ENCODE peak calls at places on chromosomes 4 and X, in six cellular contexts. F is HT1080; P is left ventricle myocardium inferior; Q is CD4-positive, alpha-beta memory T cell; I is NCI-H1436; A is ACHN. J is an unnamed sample.

GRCh38 chrX:129638917-129639316 is 15.8 kb downstream of the APLN start:
- DNase-seq in F (no peak), P (no peak), Q (no peak), I (no peak), A (no peak), J (no peak)

GRCh38 chr4:107034091-107034698 is 1.9 kb downstream of the DKK2 start:
- DNase-seq in F (no peak), P (no peak), Q (no peak), I (no peak), A (no peak), J (no peak)

GRCh38 chrX:39577976-39578962 is 519.5 kb downstream of the BCOR start:
- DNase-seq in F (no peak), P (peak; percentile 17), Q (peak; percentile 11), I (no peak), A (no peak), J (no peak)

GRCh38 chrX:150690126-150690525 is 3.1 kb upstream of the MTMR1 start:
- DNase-seq in F (peak; percentile 95), P (no peak), Q (no peak), I (no peak), A (peak; percentile 80), J (peak; percentile 92)

GRCh38 chrX:41238543-41238942 is 95.4 kb upstream of the DDX3X start:
- DNase-seq in F (peak; percentile 67), P (no peak), Q (no peak), I (no peak), A (peak; percentile 27), J (peak; percentile 76)

GRCh38 chr4:25986807-25987206 is 72.8 kb downstream of the SMIM20 start:
- DNase-seq in F (no peak), P (no peak), Q (no peak), I (no peak), A (no peak), J (no peak)

GRCh38 chr4:37758226-37758625 is 68.3 kb upstream of the PGM2 start:
- DNase-seq in F (peak; percentile 52), P (no peak), Q (no peak), I (no peak), A (no peak), J (peak; percentile 41)

GRCh38 chr4:124945422-124945821 is 232.9 kb upstream of the ANKRD50 start:
- DNase-seq in F (no peak), P (no peak), Q (no peak), I (no peak), A (peak; percentile 18), J (no peak)

GRCh38 chrX:114924846-114925245 is 92.6 kb downstream of the IL13RA2 start:
- DNase-seq in F (peak; percentile 50), P (no peak), Q (no peak), I (no peak), A (peak; percentile 0), J (peak; percentile 44)

GRCh38 chr4:73037057-73037456 is 32.5 kb downstream of the COX18 start:
- DNase-seq in F (no peak), P (no peak), Q (no peak), I (no peak), A (no peak), J (no peak)

GRCh38 chr4:52836653-52837052 is 25.5 kb upstream of the RASL11B start:
- DNase-seq in F (no peak), P (no peak), Q (no peak), I (no peak), A (no peak), J (no peak)

GRCh38 chr4:24260922-24261581 is 323.3 kb downstream of the DHX15 start:
- DNase-seq in F (peak; percentile 36), P (no peak), Q (no peak), I (no peak), A (no peak), J (no peak)

GRCh38 chr4:123546123-123546654 is 149.6 kb downstream of the SPRY1 start:
- DNase-seq in F (no peak), P (no peak), Q (no peak), I (peak; percentile 11), A (no peak), J (no peak)

GRCh38 chrX:2707334-2707760 is 16.3 kb downstream of the CD99 start:
- DNase-seq in F (peak; percentile 98), P (peak; percentile 42), Q (no peak), I (no peak), A (peak; percentile 57), J (peak; percentile 95)

GRCh38 chrX:130994671-130995070 is 63.5 kb upstream of the ARHGAP36 start:
- DNase-seq in F (peak; percentile 3), P (no peak), Q (peak; percentile 4), I (no peak), A (peak; percentile 11), J (peak; percentile 2)

GRCh38 chr4:133996431-133997121 is 205.0 kb downstream of the PABPC4L start:
- DNase-seq in F (no peak), P (no peak), Q (no peak), I (no peak), A (no peak), J (no peak)

GRCh38 chrX:9909254-9909653 is 57.9 kb upstream of the CLDN34 start:
- DNase-seq in F (no peak), P (no peak), Q (no peak), I (no peak), A (no peak), J (no peak)

GRCh38 chrX:120749141-120749846 is 119.4 kb upstream of the C1GALT1C1 start:
- DNase-seq in F (no peak), P (no peak), Q (no peak), I (peak; percentile 56), A (no peak), J (no peak)

GRCh38 chr4:103934178-103934789 is 214.5 kb upstream of the TACR3 start:
- DNase-seq in F (peak; percentile 26), P (no peak), Q (peak; percentile 6), I (peak; percentile 42), A (peak; percentile 57), J (peak; percentile 28)

GRCh38 chr4:173333658-173334084 is 487 bp downstream of the HMGB2 start:
- DNase-seq in F (no peak), P (peak; percentile 68), Q (no peak), I (peak; percentile 46), A (peak; percentile 30), J (peak; percentile 19)

GRCh38 chr4:165115301-165115700 is 2.6 kb upstream of the TMEM192 start:
- DNase-seq in F (no peak), P (no peak), Q (no peak), I (no peak), A (no peak), J (no peak)

GRCh38 chr4:184740965-184741364 is 7.1 kb upstream of the CENPU start:
- DNase-seq in F (no peak), P (no peak), Q (no peak), I (no peak), A (no peak), J (no peak)

GRCh38 chr4:112766422-112766821 is 129.5 kb downstream of the LARP7 start:
- DNase-seq in F (peak; percentile 40), P (no peak), Q (no peak), I (peak; percentile 2), A (peak; percentile 36), J (peak; percentile 17)

GRCh38 chr4:96352051-96352517 is 512.2 kb downstream of the PDHA2 start:
- DNase-seq in F (peak; percentile 37), P (no peak), Q (no peak), I (no peak), A (peak; percentile 33), J (no peak)

GRCh38 chr4:10677796-10678497 is 6.6 kb downstream of the CLNK start:
- DNase-seq in F (no peak), P (no peak), Q (no peak), I (no peak), A (no peak), J (no peak)

GRCh38 chrX:150977411-150978162 is 5.5 kb upstream of the HMGB3 start:
- DNase-seq in F (no peak), P (no peak), Q (no peak), I (no peak), A (no peak), J (no peak)

GRCh38 chr4:52910115-52910514 is 48.0 kb downstream of the RASL11B start:
- DNase-seq in F (no peak), P (no peak), Q (no peak), I (no peak), A (no peak), J (no peak)

GRCh38 chr4:7992846-7993245 is 53.2 kb upstream of the AFAP1 start:
- DNase-seq in F (no peak), P (no peak), Q (no peak), I (no peak), A (no peak), J (no peak)

GRCh38 chrX:103480526-103480925 is 38.8 kb downstream of the RAB40A start:
- DNase-seq in F (no peak), P (no peak), Q (no peak), I (no peak), A (no peak), J (no peak)

GRCh38 chr4:5635826-5636196 is 72.5 kb downstream of the EVC2 start:
- DNase-seq in F (peak; percentile 74), P (no peak), Q (no peak), I (no peak), A (no peak), J (peak; percentile 87)

GRCh38 chr4:128579454-128579853 is 230.0 kb upstream of the JADE1 start:
- DNase-seq in F (no peak), P (no peak), Q (no peak), I (no peak), A (no peak), J (no peak)

GRCh38 chr4:182093431-182093831 is 149.8 kb upstream of the TENM3 start:
- DNase-seq in F (peak; percentile 71), P (no peak), Q (no peak), I (no peak), A (no peak), J (no peak)

GRCh38 chr4:10267066-10267465 is 150.5 kb upstream of the WDR1 start:
- DNase-seq in F (no peak), P (no peak), Q (no peak), I (no peak), A (no peak), J (no peak)

GRCh38 chr4:86876894-86877685 is 15.1 kb downstream of the C4orf36 start:
- DNase-seq in F (no peak), P (no peak), Q (no peak), I (no peak), A (no peak), J (no peak)

GRCh38 chrX:118496763-118497079 is 1.1 kb downstream of the DOCK11 start:
- DNase-seq in F (no peak), P (no peak), Q (no peak), I (no peak), A (no peak), J (no peak)

GRCh38 chr4:85514117-85514516 is 39.2 kb downstream of the ARHGAP24 start:
- DNase-seq in F (no peak), P (no peak), Q (no peak), I (no peak), A (peak; percentile 4), J (no peak)

J was measured in IMR-90.